ENCODE peak calls at places on chromosomes 5 and 9, in four cellular contexts. O is AG10803, X is A549, C is kidney. B is an unnamed sample.

GRCh38 chr5:180649297-180650039 is at the start of gene FLT4:
- DNase-seq in O (no peak), X (peak), C (no peak), B (no peak)

GRCh38 chr9:23563497-23563896 is 262.5 kb downstream of the ELAVL2 start:
- DNase-seq in O (peak), X (no peak), C (no peak), B (no peak)

GRCh38 chr5:92518318-92518913 is 1062.6 kb downstream of the NR2F1-AS1 start:
- DNase-seq in O (peak), X (peak), C (no peak), B (peak)

GRCh38 chr9:93955356-93956182 is 414 bp upstream of the BARX1 start:
- DNase-seq in O (no peak), X (peak), C (no peak), B (no peak)

GRCh38 chr5:91910655-91911054 is 527.5 kb upstream of the ARRDC3 start:
- DNase-seq in O (no peak), X (no peak), C (no peak), B (no peak)

GRCh38 chr9:86494644-86495081 is 140.5 kb upstream of the TUT7 start:
- DNase-seq in O (peak), X (no peak), C (no peak), B (no peak)

GRCh38 chr5:126370796-126371718 is 52.2 kb upstream of the GRAMD2B start:
- DNase-seq in O (peak), X (peak), C (peak), B (peak)

GRCh38 chr9:104906441-104907277 is 21.3 kb downstream of the ABCA1 start:
- DNase-seq in O (peak), X (no peak), C (no peak), B (no peak)

GRCh38 chr9:20312732-20313131 is 309.6 kb downstream of the MLLT3 start:
- DNase-seq in O (no peak), X (peak), C (no peak), B (no peak)

GRCh38 chr9:83034026-83034425 is 28.9 kb downstream of the RASEF start:
- DNase-seq in O (no peak), X (no peak), C (no peak), B (no peak)

GRCh38 chr9:127307802-127308201 is 43.2 kb downstream of the GARNL3 start:
- DNase-seq in O (no peak), X (no peak), C (no peak), B (no peak)

GRCh38 chr5:167813381-167813780 is 478.1 kb upstream of the WWC1 start:
- DNase-seq in O (peak), X (no peak), C (no peak), B (peak)

GRCh38 chr5:83473344-83474169 is 2.0 kb downstream of the VCAN start:
- DNase-seq in O (peak), X (peak), C (peak), B (peak)

GRCh38 chr9:121984726-121985402 is 108.2 kb downstream of the TTLL11 start:
- DNase-seq in O (peak), X (no peak), C (no peak), B (no peak)

GRCh38 chr5:108061941-108062340 is 320.0 kb downstream of the FBXL17 start:
- DNase-seq in O (peak), X (no peak), C (no peak), B (no peak)